ENCODE peak calls at places on chromosomes 1 and 21, in nine cellular contexts. O is occipital lobe, H is lung, R is AG09309, S is nucleus accumbens, X is H7, T is cardiac muscle cell, E is iris pigment epithelial cell, Z is K562. L is an unnamed sample.

GRCh38 chr1:83815348-83815747 is 183.6 kb downstream of the TTLL7 start:
- DNase-seq in X (no peak), S (no peak), H (no peak), E (peak), Z (no peak), R (peak), T (peak), O (no peak), L (no peak)

GRCh38 chr1:41678141-41678878 is 193.8 kb upstream of the EDN2 start:
- DNase-seq in S (no peak), T (peak), Z (no peak), O (no peak), R (peak), E (peak), H (no peak), X (no peak), L (no peak)

GRCh38 chr1:236066828-236067386 is 2.0 kb upstream of the NID1 start:
- DNase-seq in E (no peak), T (no peak), R (no peak), S (no peak), O (no peak), Z (no peak), H (peak), X (no peak), L (peak)

GRCh38 chr21:42038393-42038792 is 28.2 kb upstream of the ZBTB21 start:
- DNase-seq in X (peak), Z (no peak), R (no peak), O (no peak), T (no peak), S (no peak), E (no peak), H (no peak), L (no peak)

GRCh38 chr1:201676061-201676644 is 137.2 kb downstream of the NAV1 start:
- DNase-seq in S (no peak), Z (peak), X (peak), R (no peak), H (peak), E (peak), T (peak), O (no peak), L (no peak)

GRCh38 chr1:200738733-200739498 is at the start of gene CAMSAP2:
- DNase-seq in R (peak), T (peak), Z (peak), X (peak), H (peak), S (peak), O (peak), E (peak), L (peak)

GRCh38 chr1:174008979-174009378 is 13.2 kb downstream of the RC3H1 start:
- DNase-seq in R (no peak), T (peak), O (no peak), E (peak), Z (no peak), X (no peak), H (no peak), S (no peak), L (no peak)

GRCh38 chr1:66626261-66626660 is 92.3 kb downstream of the SGIP1 start:
- DNase-seq in X (no peak), O (no peak), H (no peak), R (no peak), T (no peak), Z (no peak), E (no peak), S (no peak), L (no peak)

GRCh38 chr1:21620461-21620860 is 48.7 kb downstream of the RAP1GAP start:
- DNase-seq in Z (no peak), T (no peak), H (no peak), E (no peak), S (no peak), R (no peak), O (peak), X (no peak), L (no peak)

L was measured in erythroblast.